ENCODE peak calls at places on chromosomes 4 and X, in four cellular contexts. L, Q, Z and D are unnamed samples. For H3K4me1, the result is how much of the 10 kb centered on the place peaks cover.

GRCh38 chrX:118254611-118255010 is 91.3 kb upstream of the WDR44 start:
- DNase-seq in L (peak), Q (peak), Z (no peak), D (peak)

GRCh38 chrX:36950495-36951253 is 57.5 kb upstream of the FAM47C start:
- DNase-seq in Z (no peak), L (no peak), Q (no peak), D (no peak)

GRCh38 chr4:150584198-150584593 is 2.2 kb downstream of the MAB21L2 start:
- DNase-seq in Q (no peak), L (no peak), Z (no peak), D (no peak)

GRCh38 chr4:168587326-168588125 is 90.7 kb downstream of the PALLD start:
- DNase-seq in Z (no peak), L (peak), Q (peak), D (peak)

GRCh38 chr4:23788460-23788859 is 101.4 kb downstream of the PPARGC1A start:
- DNase-seq in Z (no peak), L (no peak), Q (peak), D (no peak)

GRCh38 chrX:155134255-155134654 is 62.9 kb downstream of the BRCC3 start:
- DNase-seq in Q (no peak), L (no peak), Z (no peak), D (no peak)

GRCh38 chrX:42366181-42366580 is 411.8 kb downstream of the PPP1R2C start:
- DNase-seq in Z (no peak), L (no peak), Q (no peak), D (no peak)

GRCh38 chrX:155745792-155746191 is 133.0 kb upstream of the TMLHE start:
- DNase-seq in Z (no peak), Q (peak), L (peak), D (no peak)

GRCh38 chr4:110196871-110197420 is 1.5 kb downstream of the ELOVL6 start:
- DNase-seq in Z (no peak), Q (no peak), L (peak), D (peak)

GRCh38 chrX:154481195-154481594 is 2.1 kb upstream of the LAGE3 start:
- DNase-seq in Z (no peak), L (no peak), Q (no peak), D (peak)

GRCh38 chr4:52833941-52834525 is 28.1 kb upstream of the RASL11B start:
- DNase-seq in Z (no peak), Q (no peak), L (peak), D (no peak)

GRCh38 chr4:87375719-87376291 is 15.2 kb downstream of the HSD17B11 start:
- DNase-seq in Q (peak), Z (no peak), L (peak), D (peak)

GRCh38 chr4:76872556-76872955 is 25.4 kb downstream of the SOWAHB start:
- DNase-seq in Q (no peak), Z (no peak), L (no peak), D (no peak)

GRCh38 chr4:148454835-148455234 is 12.6 kb upstream of the NR3C2 start:
- DNase-seq in Q (no peak), L (peak), Z (no peak), D (no peak)

GRCh38 chr4:25509656-25510055 is 132.6 kb downstream of the ANAPC4 start:
- DNase-seq in Z (no peak), L (peak), Q (no peak), D (no peak)

GRCh38 chr4:150056569-150056968 is 21.7 kb upstream of the DCLK2 start:
- DNase-seq in Q (peak), Z (no peak), L (peak), D (no peak)

GRCh38 chr4:143768007-143768591 is 67.6 kb upstream of the FREM3 start:
- DNase-seq in Q (peak), L (peak), Z (no peak), D (no peak)

GRCh38 chr4:118865091-118865708 is 23.5 kb upstream of the SYNPO2 start:
- DNase-seq in Z (no peak), Q (peak), L (peak), D (peak)

GRCh38 chr4:103915224-103915869 is 195.6 kb upstream of the TACR3 start:
- DNase-seq in Q (peak), Z (no peak), L (peak), D (no peak)

GRCh38 chr4:155179216-155179615 is 29.2 kb upstream of the NPY2R start:
- DNase-seq in Z (no peak), Q (peak), L (no peak), D (no peak)

GRCh38 chr4:37528161-37528560 is 158.0 kb downstream of the RELL1 start:
- DNase-seq in Q (no peak), L (peak), Z (no peak), D (peak)

GRCh38 chrX:71634366-71634765 is 16.1 kb upstream of the CXCR3 start:
- DNase-seq in L (no peak), Z (no peak), Q (no peak), D (no peak)

GRCh38 chr4:120466429-120466828 is 399.8 kb upstream of the MAD2L1 start:
- DNase-seq in L (no peak), Q (no peak), Z (peak), D (no peak)

GRCh38 chr4:40672528-40673522 is 43.2 kb upstream of the RBM47 start:
- DNase-seq in L (peak), Q (peak), Z (peak), D (peak)

GRCh38 chr4:40763228-40763716 is 13.5 kb downstream of the NSUN7 start:
- DNase-seq in L (peak), Z (no peak), Q (peak), D (peak)

GRCh38 chrX:47351706-47352105 is 18.7 kb upstream of the ZNF157 start:
- DNase-seq in Z (no peak), L (peak), Q (peak), D (no peak)

GRCh38 chrX:47637546-47638195 is 7.9 kb upstream of the CFP start:
- DNase-seq in Z (no peak), L (no peak), Q (no peak), D (peak)

GRCh38 chrX:70030242-70030823 is 19.4 kb downstream of the AWAT2 start:
- DNase-seq in L (peak), Z (no peak), Q (peak), D (no peak)

GRCh38 chr4:113222006-113222405 is 172.6 kb downstream of the ANK2 start:
- DNase-seq in L (peak), Q (no peak), Z (no peak), D (peak)

GRCh38 chr4:98027827-98028226 is 115.4 kb downstream of the STPG2 start:
- DNase-seq in Z (no peak), Q (no peak), L (peak), D (no peak)

GRCh38 chr4:53937918-53938317 is 126.5 kb downstream of the CHIC2 start:
- DNase-seq in Q (no peak), Z (no peak), L (peak), D (no peak)

GRCh38 chrX:140057001-140057411 is 91.7 kb upstream of the CXorf66 start:
- DNase-seq in Q (peak), Z (peak), L (peak), D (peak)

GRCh38 chrX:13658602-13659001 is 5.7 kb downstream of the TCEANC start:
- DNase-seq in Q (peak), Z (no peak), L (peak), D (peak)

GRCh38 chr4:20698382-20698781 is 1.9 kb upstream of the PACRGL start:
- DNase-seq in L (peak), Q (no peak), Z (no peak), D (peak)

GRCh38 chr4:79048878-79049277 is 109.6 kb upstream of the PAQR3 start:
- DNase-seq in L (no peak), Q (no peak), Z (no peak), D (no peak)

GRCh38 chr4:140018931-140019618 is 134.9 kb downstream of the MAML3 start:
- DNase-seq in L (peak), Q (no peak), Z (no peak), D (no peak)

GRCh38 chr4:41977709-41978108 is 3.8 kb upstream of the DCAF4L1 start:
- DNase-seq in Q (peak), L (peak), Z (no peak), D (peak)

GRCh38 chr4:8653326-8654000 is 60.9 kb downstream of the CPZ start:
- DNase-seq in L (no peak), Q (no peak), Z (no peak), D (no peak)

DNA sequence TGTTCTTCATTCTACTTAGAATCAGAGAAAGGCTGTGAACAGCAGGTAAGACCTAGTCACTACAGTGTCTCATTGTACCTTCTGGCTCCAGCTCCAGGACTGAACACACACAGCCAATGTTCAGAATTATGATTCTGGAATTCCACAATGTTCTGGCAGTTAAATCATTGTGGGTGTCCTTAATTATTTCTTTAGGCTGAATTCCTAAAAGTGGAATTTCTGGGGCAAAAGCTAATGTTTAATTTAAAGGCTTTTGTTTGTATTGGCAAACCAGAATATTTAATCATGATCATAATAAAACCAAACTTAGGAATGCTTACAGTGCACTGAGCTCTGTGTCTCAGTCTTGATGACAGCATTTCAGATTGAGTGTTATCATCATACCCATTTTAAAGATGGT is 67.0 kb upstream of the FAT1 start:
- DNase-seq in Z (no peak), L (no peak), Q (peak), D (peak)
- H3K4me3 ChIP-seq in Z (no peak), L (no peak), Q (no peak), D (no peak)

DNA sequence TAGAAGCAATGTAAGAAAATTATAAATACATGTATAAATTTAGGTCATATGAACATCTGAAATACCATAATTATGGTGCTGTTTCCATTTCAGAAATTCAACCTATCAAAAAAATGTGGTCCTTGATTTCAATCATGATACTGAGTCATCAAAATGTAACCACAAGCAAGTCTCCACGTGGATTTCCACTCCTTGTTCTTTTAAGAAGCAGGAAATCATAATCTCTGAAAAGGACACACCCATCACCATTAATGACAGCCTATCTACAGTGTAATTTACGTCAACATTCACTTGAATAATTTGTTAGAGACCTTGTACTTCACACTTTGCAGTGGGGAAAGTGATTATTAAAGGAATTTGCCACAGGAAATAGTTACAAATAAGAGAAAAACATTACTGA is 17.7 kb upstream of the SLC7A11 start:
- DNase-seq in L (peak), Q (peak), Z (no peak), D (peak)
- H3K27ac ChIP-seq in L (peak), Q (no peak), Z (no peak), D (no peak)

GRCh38 chrX:31420711-31421151 is 348.9 kb upstream of the FTHL17 start:
- DNase-seq in Z (no peak), Q (peak), L (peak), D (no peak)

GRCh38 chrX:31420302-31420701 is 348.5 kb upstream of the FTHL17 start:
- DNase-seq in Q (no peak), L (no peak), Z (no peak), D (no peak)

GRCh38 chrX:31423575-31424284 is 351.9 kb upstream of the FTHL17 start:
- DNase-seq in Q (peak), Z (peak), L (peak), D (no peak)

GRCh38 chrX:31421441-31421840 is 349.6 kb upstream of the FTHL17 start:
- DNase-seq in Z (no peak), L (no peak), Q (no peak), D (no peak)
- H3K4me1 ChIP-seq in Z (under half), L (under half), Q (under half), D (under half)

DNA sequence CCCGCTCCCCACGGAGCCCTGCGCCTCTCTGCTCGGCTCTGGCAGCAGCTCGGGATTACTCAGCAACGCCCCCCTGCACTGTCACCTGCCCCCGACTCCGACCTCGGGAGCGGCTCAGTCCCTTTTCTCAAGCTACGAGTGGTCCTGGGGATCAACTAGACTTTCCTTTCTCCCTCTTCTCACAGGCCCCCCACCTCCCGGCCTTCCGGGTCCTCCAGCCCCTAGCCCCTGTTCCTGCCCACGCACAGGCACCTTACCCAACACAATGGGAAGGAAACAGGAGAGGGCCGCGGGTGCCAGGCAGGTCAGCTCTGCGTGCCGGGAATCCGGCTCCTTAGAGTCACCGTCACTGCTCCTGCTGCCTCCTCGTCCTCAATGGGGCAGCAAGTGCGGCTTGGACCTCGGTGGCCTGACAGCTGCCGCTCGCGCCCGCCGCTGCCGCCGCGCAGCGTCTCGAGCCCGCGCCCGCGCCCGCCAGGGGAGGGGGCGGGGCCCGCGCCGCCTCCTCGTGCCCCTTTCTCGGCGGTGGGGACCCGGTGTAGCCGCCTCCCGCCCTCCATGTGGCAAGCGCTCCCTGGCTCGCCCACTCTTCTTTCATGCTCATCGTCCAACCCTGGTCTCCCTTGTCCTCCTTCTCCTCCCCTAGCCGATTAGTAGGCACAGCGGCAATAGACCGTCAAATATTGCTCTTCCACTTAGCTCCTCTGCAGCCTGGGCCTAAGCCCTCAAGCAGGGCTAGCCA is at the start of gene RAB9B:
- DNase-seq in Q (peak), L (peak), Z (no peak), D (peak)
- H3K4me3 ChIP-seq in Q (peak), L (peak), Z (peak), D (peak)